ENCODE peak calls at places on chromosome 4, in six cellular contexts. N is HCT116, A is PC-3, T is GM23248, D is hepatocyte, W is MM.1S. L is an unnamed sample.

GRCh38 chr4:6022607-6023288 is 4.5 kb upstream of the C4orf50 start:
- DNase-seq in N (no peak), A (no peak), T (no peak), D (no peak), W (no peak), L (no peak)

GRCh38 chr4:26647523-26648224 is 63.8 kb downstream of the TBC1D19 start:
- DNase-seq in N (no peak), A (no peak), T (no peak), D (no peak), W (no peak), L (no peak)

GRCh38 chr4:141417387-141417786 is 196.7 kb downstream of the ZNF330 start:
- DNase-seq in N (no peak), A (no peak), T (peak; percentile 79), D (no peak), W (no peak), L (no peak)

GRCh38 chr4:16083217-16084191 is at the start of gene PROM1:
- DNase-seq in N (peak; percentile 37), A (no peak), T (peak; percentile 16), D (peak; percentile 57), W (no peak), L (no peak)

GRCh38 chr4:164871673-164872072 is 5.3 kb upstream of the APELA start:
- DNase-seq in N (no peak), A (no peak), T (no peak), D (no peak), W (no peak), L (no peak)

GRCh38 chr4:8547912-8548730 is 32.1 kb upstream of the GPR78 start:
- DNase-seq in N (no peak), A (peak; percentile 77), T (no peak), D (no peak), W (no peak), L (peak; percentile 90)

GRCh38 chr4:162582180-162582579 is 418.4 kb upstream of the FSTL5 start:
- DNase-seq in N (no peak), A (no peak), T (no peak), D (no peak), W (no peak), L (no peak)

GRCh38 chr4:3295837-3296624 is 3.2 kb downstream of the RGS12 start:
- DNase-seq in N (no peak), A (no peak), T (no peak), D (no peak), W (no peak), L (no peak)

GRCh38 chr4:156976147-156976546 is 4.5 kb upstream of the PDGFC start:
- DNase-seq in N (no peak), A (peak; percentile 53), T (peak; percentile 73), D (no peak), W (no peak), L (peak; percentile 52)

GRCh38 chr4:165991325-165992180 is 118.5 kb downstream of the TLL1 start:
- DNase-seq in N (no peak), A (peak; percentile 27), T (peak; percentile 26), D (no peak), W (no peak), L (no peak)

GRCh38 chr4:113821851-113822250 is 60.3 kb upstream of the CAMK2D start:
- DNase-seq in N (no peak), A (no peak), T (no peak), D (no peak), W (no peak), L (no peak)

GRCh38 chr4:38743866-38744265 is 38.9 kb downstream of the TLR10 start:
- DNase-seq in N (no peak), A (no peak), T (no peak), D (no peak), W (no peak), L (no peak)

GRCh38 chr4:66376921-66377320 is 706.6 kb upstream of the EPHA5 start:
- DNase-seq in N (no peak), A (no peak), T (no peak), D (no peak), W (no peak), L (no peak)

GRCh38 chr4:185902654-185903053 is 90.7 kb upstream of the SORBS2 start:
- DNase-seq in N (no peak), A (peak; percentile 15), T (peak; percentile 5), D (no peak), W (no peak), L (no peak)

GRCh38 chr4:823093-823760 is 2.7 kb downstream of the CPLX1 start:
- DNase-seq in N (no peak), A (no peak), T (no peak), D (no peak), W (no peak), L (no peak)

GRCh38 chr4:147453561-147454141 is 27.2 kb upstream of the EDNRA start:
- DNase-seq in N (peak; percentile 39), A (peak; percentile 35), T (peak; percentile 10), D (peak; percentile 24), W (no peak), L (no peak)

GRCh38 chr4:40152642-40153041 is 44.2 kb upstream of the RHOH start:
- DNase-seq in N (no peak), A (no peak), T (no peak), D (no peak), W (no peak), L (no peak)

GRCh38 chr4:40149960-40150385 is 46.9 kb upstream of the RHOH start:
- DNase-seq in N (peak; percentile 71), A (peak; percentile 86), T (peak; percentile 70), D (peak; percentile 79), W (peak; percentile 85), L (peak; percentile 61)

GRCh38 chr4:40150932-40151331 is 45.9 kb upstream of the RHOH start:
- DNase-seq in N (no peak), A (no peak), T (no peak), D (no peak), W (no peak), L (no peak)
- TF ChIP-seq EZH2 in N (no peak), A (no peak), T (no peak), D (no peak), W (no peak), L (no peak)

DNA sequence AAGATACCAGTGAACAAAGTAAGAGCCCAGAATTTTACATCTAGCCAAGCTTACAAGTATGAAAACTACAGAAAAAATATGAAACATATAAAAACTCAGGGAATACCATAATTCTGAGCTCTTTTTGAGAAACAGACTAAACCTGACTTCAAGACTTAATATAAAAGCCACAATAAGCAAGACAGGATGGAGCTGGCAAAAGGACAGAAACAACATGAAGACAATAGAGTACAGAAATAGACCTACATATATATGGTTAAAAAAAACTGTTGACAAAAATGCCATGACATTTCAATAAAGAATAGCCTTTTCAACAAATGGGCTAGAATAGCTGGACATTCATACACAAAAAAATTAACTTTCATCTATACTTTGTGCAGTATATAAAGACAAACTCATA is 49.4 kb downstream of the UBA6 start:
- DNase-seq in N (no peak), A (no peak), T (no peak), D (no peak), W (no peak), L (no peak)
- H3K9me2 ChIP-seq in N (no peaks in the 10 kb centered on the region), A (no peaks in the 10 kb centered on the region), T (no peaks in the 10 kb centered on the region), D (no peaks in the 10 kb centered on the region), W (no peaks in the 10 kb centered on the region), L (no peaks in the 10 kb centered on the region)

GRCh38 chr4:83536649-83537352 is 893 bp downstream of the GPAT3 start:
- DNase-seq in N (no peak), A (no peak), T (peak; percentile 18), D (no peak), W (no peak), L (no peak)
- TF ChIP-seq EZH2 in N (no peak), A (no peak), T (no peak), D (no peak), W (no peak), L (no peak)

GRCh38 chr4:54714631-54715030 is 56.9 kb downstream of the KIT start:
- DNase-seq in N (no peak), A (no peak), T (no peak), D (no peak), W (no peak), L (no peak)

GRCh38 chr4:54717694-54718093 is 59.9 kb downstream of the KIT start:
- DNase-seq in N (no peak), A (no peak), T (no peak), D (no peak), W (no peak), L (no peak)

GRCh38 chr4:54719378-54719777 is 61.6 kb downstream of the KIT start:
- DNase-seq in N (no peak), A (no peak), T (no peak), D (no peak), W (no peak), L (no peak)

DNA sequence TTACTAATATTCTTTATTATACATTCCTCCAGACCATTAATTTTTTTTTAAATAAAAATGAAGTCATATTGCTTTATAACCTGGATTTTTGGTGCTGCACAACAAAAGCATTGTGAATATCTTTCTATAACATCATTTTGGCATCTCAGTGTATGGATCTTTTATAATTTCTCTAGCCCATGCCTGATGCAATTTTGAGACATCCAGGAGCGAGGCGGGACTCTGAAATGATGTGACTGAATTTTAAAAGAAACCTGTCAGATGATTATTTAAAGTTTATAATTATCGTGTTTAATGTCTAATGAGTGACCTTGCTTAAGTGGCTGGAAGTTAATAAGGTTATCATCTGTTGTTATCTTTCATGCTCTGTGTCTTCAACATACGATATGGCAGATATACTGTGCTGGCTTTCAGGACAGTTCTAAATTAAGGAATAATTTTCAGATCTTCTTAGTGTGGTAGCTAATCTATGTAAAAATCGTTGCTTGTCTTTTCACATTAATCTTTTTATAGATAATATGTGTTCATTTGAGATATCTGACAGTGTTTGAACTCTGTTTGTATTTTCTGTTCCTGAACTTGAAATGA is 58.8 kb downstream of the KIT start:
- DNase-seq in N (no peak), A (no peak), T (no peak), D (no peak), W (no peak), L (no peak)
- H3K9me2 ChIP-seq in N (no peaks in the 10 kb centered on the region), A (no peaks in the 10 kb centered on the region), T (no peaks in the 10 kb centered on the region), D (no peaks in the 10 kb centered on the region), W (no peaks in the 10 kb centered on the region), L (no peaks in the 10 kb centered on the region)

DNA sequence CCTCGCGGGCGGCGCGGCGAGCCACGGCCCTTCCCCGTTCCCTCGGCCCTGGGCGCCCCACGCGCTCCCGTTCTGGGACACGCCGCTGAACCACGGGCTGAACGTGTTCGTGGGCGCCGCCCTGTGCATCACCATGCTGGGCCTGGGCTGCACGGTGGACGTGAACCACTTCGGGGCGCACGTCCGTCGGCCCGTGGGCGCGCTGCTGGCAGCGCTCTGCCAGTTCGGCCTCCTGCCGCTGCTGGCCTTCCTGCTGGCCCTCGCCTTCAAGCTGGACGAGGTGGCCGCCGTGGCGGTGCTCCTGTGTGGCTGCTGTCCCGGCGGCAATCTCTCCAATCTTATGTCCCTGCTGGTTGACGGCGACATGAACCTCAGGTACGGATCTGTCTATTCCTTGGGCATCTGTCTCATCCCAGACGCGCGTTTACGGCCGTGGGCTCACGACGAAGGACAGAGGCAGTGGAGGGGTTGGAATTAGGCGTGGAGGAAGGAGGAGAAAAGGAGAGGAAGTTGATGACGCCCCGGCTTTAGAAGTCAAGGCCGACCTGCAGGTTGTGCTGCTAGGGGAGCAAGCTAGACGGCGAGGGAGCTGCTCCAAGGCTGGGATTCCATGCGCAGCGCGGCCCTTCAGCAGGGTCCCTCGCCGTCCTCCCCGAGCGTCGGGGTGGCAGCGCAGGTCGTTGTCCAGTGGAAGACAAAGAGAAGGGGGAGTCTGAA is 792 bp downstream of the SLC10A4 start:
- DNase-seq in N (no peak), A (no peak), T (peak; percentile 22), D (peak; percentile 11), W (no peak), L (no peak)
- TF ChIP-seq EZH2 in N (no peak), A (no peak), T (no peak), D (peak; percentile 85), W (no peak), L (no peak)